ENCODE peak calls at places on chromosome 5, in ten cellular contexts. C is fibroblast of the aortic adventitia; D is posterior cingulate gyrus; T is stimulated activated CD8-positive, alpha-beta memory T cell treated with anti-CD3 and anti-CD28 coated beads, Interleukin-7, amount 100 ng/mL, for 1 hour; F is IMR-90; Y is transverse colon; B is heart right ventricle; P is stimulated activated CD4-positive, alpha-beta T cell treated with anti-CD3 and anti-CD28 coated beads, Interleukin-1b, Interleukin-23, amount 100 ng/mL, for 4 hours; U is pons; A is NCI-H1092. L is an unnamed sample.

GRCh38 chr5:123125172-123125508 is 36.1 kb downstream of the PRDM6 start:
- DNase-seq in C (no peak), D (no peak), T (no peak), F (peak; percentile 63), Y (no peak), B (no peak), P (no peak), U (no peak), A (no peak), L (peak; percentile 43)

GRCh38 chr5:10192309-10192708 is 57.4 kb downstream of the ATPSCKMT start:
- DNase-seq in C (peak; percentile 68), D (no peak), T (no peak), F (peak; percentile 84), Y (no peak), B (no peak), P (no peak), U (no peak), A (no peak), L (peak; percentile 9)

GRCh38 chr5:77163453-77163852 is 47.0 kb upstream of the PDE8B start:
- DNase-seq in C (no peak), D (no peak), T (no peak), F (no peak), Y (no peak), B (no peak), P (no peak), U (peak; percentile 50), A (no peak), L (no peak)

GRCh38 chr5:58787982-58788381 is 205.1 kb downstream of the RAB3C start:
- DNase-seq in C (no peak), D (no peak), T (no peak), F (no peak), Y (no peak), B (no peak), P (no peak), U (no peak), A (peak; percentile 54), L (no peak)

GRCh38 chr5:172868924-172869565 is 35.0 kb downstream of the ERGIC1 start:
- DNase-seq in C (peak; percentile 93), D (peak; percentile 53), T (no peak), F (peak; percentile 96), Y (peak; percentile 67), B (peak; percentile 80), P (no peak), U (peak; percentile 81), A (no peak), L (peak; percentile 94)

GRCh38 chr5:73625314-73625904 is 587 bp upstream of the ARHGEF28 start:
- DNase-seq in C (peak; percentile 47), D (peak; percentile 23), T (no peak), F (peak; percentile 10), Y (no peak), B (no peak), P (no peak), U (no peak), A (no peak), L (peak; percentile 38)

GRCh38 chr5:1430121-1430795 is 15.0 kb downstream of the SLC6A3 start:
- DNase-seq in C (no peak), D (no peak), T (no peak), F (no peak), Y (no peak), B (no peak), P (no peak), U (no peak), A (no peak), L (no peak)

GRCh38 chr5:78253201-78253600 is 41.3 kb downstream of the AP3B1 start:
- DNase-seq in C (peak; percentile 46), D (no peak), T (no peak), F (peak; percentile 19), Y (no peak), B (no peak), P (no peak), U (no peak), A (no peak), L (peak; percentile 35)

GRCh38 chr5:63401434-63402046 is 560.7 kb downstream of the HTR1A start:
- DNase-seq in C (peak; percentile 39), D (peak; percentile 80), T (no peak), F (peak; percentile 8), Y (peak; percentile 41), B (peak; percentile 24), P (no peak), U (peak; percentile 71), A (no peak), L (peak; percentile 55)

GRCh38 chr5:176529824-176530195 is 7.4 kb downstream of the RNF44 start:
- DNase-seq in C (no peak), D (no peak), T (no peak), F (no peak), Y (no peak), B (no peak), P (no peak), U (no peak), A (no peak), L (no peak)

GRCh38 chr5:133753856-133754255 is 141.5 kb upstream of the FSTL4 start:
- DNase-seq in C (no peak), D (no peak), T (no peak), F (no peak), Y (no peak), B (no peak), P (no peak), U (no peak), A (no peak), L (no peak)

GRCh38 chr5:133193794-133194193 is 142.0 kb downstream of the HSPA4 start:
- DNase-seq in C (no peak), D (no peak), T (no peak), F (no peak), Y (no peak), B (no peak), P (no peak), U (no peak), A (no peak), L (no peak)

GRCh38 chr5:111584651-111585050 is 72.3 kb upstream of the STARD4 start:
- DNase-seq in C (peak; percentile 23), D (no peak), T (no peak), F (peak; percentile 75), Y (no peak), B (no peak), P (no peak), U (no peak), A (no peak), L (peak; percentile 72)

GRCh38 chr5:169706070-169706469 is 69.0 kb downstream of the DOCK2 start:
- DNase-seq in C (no peak), D (no peak), T (no peak), F (no peak), Y (no peak), B (no peak), P (no peak), U (no peak), A (no peak), L (no peak)

GRCh38 chr5:91361055-91361701 is 21.9 kb downstream of the ARRDC3 start:
- DNase-seq in C (peak; percentile 42), D (no peak), T (no peak), F (no peak), Y (no peak), B (no peak), P (no peak), U (no peak), A (no peak), L (no peak)

GRCh38 chr5:107502711-107503110 is 168.0 kb downstream of the EFNA5 start:
- DNase-seq in C (no peak), D (no peak), T (no peak), F (no peak), Y (no peak), B (no peak), P (no peak), U (no peak), A (peak; percentile 43), L (no peak)

GRCh38 chr5:93071710-93072109 is 509.3 kb downstream of the NR2F1-AS1 start:
- DNase-seq in C (no peak), D (no peak), T (no peak), F (no peak), Y (no peak), B (no peak), P (no peak), U (no peak), A (no peak), L (no peak)

GRCh38 chr5:107153304-107153703 is 517.4 kb downstream of the EFNA5 start:
- DNase-seq in C (no peak), D (no peak), T (no peak), F (no peak), Y (no peak), B (no peak), P (no peak), U (no peak), A (no peak), L (no peak)

GRCh38 chr5:138542120-138542955 is 698 bp downstream of the ETF1 start:
- DNase-seq in C (peak; percentile 25), D (no peak), T (no peak), F (peak; percentile 11), Y (peak; percentile 21), B (no peak), P (no peak), U (no peak), A (no peak), L (no peak)

GRCh38 chr5:107724642-107725041 is 53.9 kb upstream of the EFNA5 start:
- DNase-seq in C (no peak), D (no peak), T (no peak), F (no peak), Y (no peak), B (no peak), P (no peak), U (no peak), A (no peak), L (no peak)

GRCh38 chr5:79842006-79842881 is 148.8 kb downstream of the MTX3 start:
- DNase-seq in C (no peak), D (no peak), T (no peak), F (no peak), Y (no peak), B (no peak), P (no peak), U (no peak), A (no peak), L (no peak)

GRCh38 chr5:115543931-115544370 is 624 bp downstream of the FEM1C start:
- DNase-seq in C (peak; percentile 70), D (peak; percentile 25), T (peak; percentile 19), F (peak; percentile 53), Y (peak; percentile 51), B (peak; percentile 26), P (peak; percentile 31), U (peak; percentile 72), A (no peak), L (peak; percentile 54)

GRCh38 chr5:6434737-6435136 is 13.9 kb upstream of the UBE2QL1 start:
- DNase-seq in C (no peak), D (no peak), T (no peak), F (no peak), Y (no peak), B (no peak), P (no peak), U (no peak), A (no peak), L (no peak)

GRCh38 chr5:93807860-93808259 is 66.5 kb upstream of the POU5F2 start:
- DNase-seq in C (no peak), D (no peak), T (no peak), F (no peak), Y (no peak), B (no peak), P (no peak), U (no peak), A (no peak), L (no peak)

GRCh38 chr5:120749737-120750136 is 285.6 kb downstream of the PRR16 start:
- DNase-seq in C (no peak), D (no peak), T (no peak), F (peak; percentile 3), Y (no peak), B (no peak), P (no peak), U (no peak), A (no peak), L (no peak)

GRCh38 chr5:138334867-138335447 is 3.1 kb upstream of the FAM53C start:
- DNase-seq in C (no peak), D (no peak), T (no peak), F (peak; percentile 23), Y (no peak), B (no peak), P (no peak), U (no peak), A (no peak), L (no peak)

GRCh38 chr5:155144956-155145355 is 131.4 kb downstream of the KIF4B start:
- DNase-seq in C (no peak), D (no peak), T (no peak), F (no peak), Y (no peak), B (no peak), P (no peak), U (no peak), A (no peak), L (no peak)

GRCh38 chr5:73911761-73912393 is 285.9 kb downstream of the ARHGEF28 start:
- DNase-seq in C (no peak), D (no peak), T (no peak), F (peak; percentile 41), Y (no peak), B (no peak), P (no peak), U (no peak), A (peak; percentile 44), L (no peak)